ENCODE peak calls at places on chromosomes 7 and 10, in ten cellular contexts. N is K562, D is body of pancreas, F is IMR-90, Y is prostate gland, A is heart left ventricle, P is NB4, R is stomach, S is sigmoid colon, L is Peyer's patch. J is an unnamed sample.

GRCh38 chr10:111109506-111110242 is 32.8 kb downstream of the ADRA2A start:
- DNase-seq in N (no peak), D (no peak), F (no peak), Y (no peak), A (no peak), P (no peak), R (peak), S (no peak), L (peak), J (no peak)

GRCh38 chr10:50398383-50398782 is 147.1 kb upstream of the ASAH2 start:
- DNase-seq in N (no peak), D (no peak), F (peak), Y (no peak), A (no peak), P (no peak), R (no peak), S (no peak), L (no peak), J (no peak)

GRCh38 chr10:77686096-77686495 is 48.5 kb upstream of the KCNMA1 start:
- DNase-seq in N (no peak), D (no peak), F (no peak), Y (no peak), A (no peak), P (no peak), R (no peak), S (no peak), L (no peak), J (no peak)

GRCh38 chr10:131901181-131901829 is 497 bp downstream of the PPP2R2D start:
- DNase-seq in N (peak), D (peak), F (peak), Y (peak), A (peak), P (peak), R (peak), S (peak), L (peak), J (peak)

GRCh38 chr7:85765698-85766298 is 578.9 kb upstream of the SEMA3D start:
- DNase-seq in N (no peak), D (no peak), F (no peak), Y (no peak), A (no peak), P (no peak), R (no peak), S (no peak), L (peak), J (no peak)

GRCh38 chr7:124202546-124202945 is 169.7 kb upstream of the TMEM229A start:
- DNase-seq in N (no peak), D (no peak), F (no peak), Y (no peak), A (no peak), P (no peak), R (no peak), S (no peak), L (no peak), J (no peak)

GRCh38 chr7:24580283-24580946 is 7.2 kb downstream of the PALS2 start:
- DNase-seq in N (no peak), D (no peak), F (peak), Y (peak), A (no peak), P (no peak), R (no peak), S (no peak), L (no peak), J (no peak)

GRCh38 chr10:12389154-12389734 is 39.9 kb downstream of the CAMK1D start:
- DNase-seq in N (no peak), D (peak), F (no peak), Y (peak), A (peak), P (no peak), R (peak), S (no peak), L (no peak), J (peak)

GRCh38 chr10:101451589-101452190 is 97.7 kb downstream of the BTRC start:
- DNase-seq in N (no peak), D (no peak), F (no peak), Y (no peak), A (no peak), P (no peak), R (no peak), S (no peak), L (no peak), J (no peak)

GRCh38 chr10:123868058-123868995 is 23.3 kb downstream of the CPXM2 start:
- DNase-seq in N (no peak), D (no peak), F (no peak), Y (no peak), A (no peak), P (no peak), R (no peak), S (no peak), L (peak), J (no peak)

GRCh38 chr7:84271550-84271949 is 77.0 kb upstream of the SEMA3A start:
- DNase-seq in N (no peak), D (no peak), F (peak), Y (no peak), A (no peak), P (peak), R (no peak), S (no peak), L (no peak), J (no peak)

GRCh38 chr7:77456711-77457110 is 40.6 kb upstream of the GSAP start:
- DNase-seq in N (no peak), D (no peak), F (peak), Y (no peak), A (no peak), P (no peak), R (no peak), S (no peak), L (no peak), J (no peak)
- TF ChIP-seq POLR2A in N (no peak), D (no peak), F (no peak), Y (no peak), A (no peak), P (no peak), R (no peak), S (no peak), L (no peak), J (no peak)

GRCh38 chr10:52313350-52314006 is 603 bp upstream of the DKK1 start:
- DNase-seq in N (no peak), D (no peak), F (peak), Y (no peak), A (no peak), P (no peak), R (no peak), S (no peak), L (peak), J (no peak)

GRCh38 chr10:52312999-52313349 is 1.1 kb upstream of the DKK1 start:
- DNase-seq in N (no peak), D (no peak), F (peak), Y (no peak), A (no peak), P (no peak), R (no peak), S (no peak), L (no peak), J (no peak)

GRCh38 chr10:52314007-52314821 is at the start of gene DKK1:
- DNase-seq in N (peak), D (peak), F (peak), Y (peak), A (peak), P (no peak), R (peak), S (peak), L (peak), J (peak)

GRCh38 chr10:52308251-52309031 is 5.6 kb upstream of the DKK1 start:
- DNase-seq in N (peak), D (peak), F (peak), Y (peak), A (peak), P (peak), R (peak), S (peak), L (peak), J (peak)
- TF ChIP-seq POLR2A in N (no peak), D (no peak), F (peak), Y (no peak), A (no peak), P (no peak), R (no peak), S (no peak), L (no peak), J (no peak)

GRCh38 chr10:46001187-46001756 is 29.0 kb downstream of the TIMM23 start:
- DNase-seq in N (peak), D (no peak), F (no peak), Y (no peak), A (no peak), P (no peak), R (no peak), S (no peak), L (no peak), J (peak)

GRCh38 chr10:46002916-46003693 is 27.3 kb downstream of the NCOA4 start:
- DNase-seq in N (no peak), D (no peak), F (peak), Y (no peak), A (no peak), P (no peak), R (no peak), S (no peak), L (no peak), J (no peak)

GRCh38 chr10:45997994-45998763 is 25.9 kb downstream of the TIMM23 start:
- DNase-seq in N (no peak), D (no peak), F (no peak), Y (no peak), A (no peak), P (no peak), R (no peak), S (no peak), L (no peak), J (no peak)

DNA sequence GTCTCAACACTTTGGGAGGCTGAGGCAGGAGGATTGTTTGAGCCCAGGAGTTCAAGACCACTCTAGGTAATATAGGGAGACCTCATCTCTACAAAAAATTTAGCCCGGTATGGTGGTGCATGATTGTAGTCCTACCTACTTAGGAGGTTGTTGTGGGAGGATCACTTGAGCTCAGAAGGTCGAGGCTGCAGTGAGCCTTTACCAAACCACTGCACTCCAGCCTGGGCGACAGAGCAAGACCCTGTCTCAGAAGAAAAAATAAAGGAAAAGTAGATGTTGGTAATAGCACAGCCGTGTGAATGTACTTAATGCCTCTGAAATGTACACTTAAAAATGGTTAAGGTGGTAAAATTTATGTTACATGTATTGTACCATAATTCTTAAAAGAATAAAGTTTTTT is 25.3 kb downstream of the TIMM23 start:
- DNase-seq in N (no peak), D (no peak), F (no peak), Y (no peak), A (no peak), P (no peak), R (no peak), S (no peak), L (no peak), J (no peak)
- TF ChIP-seq POLR2A in N (no peak), D (no peak), F (no peak), Y (no peak), A (no peak), P (no peak), R (no peak), S (no peak), L (no peak), J (no peak)

GRCh38 chr7:27174077-27175004 is at the start of gene HOXA10:
- DNase-seq in N (no peak), D (peak), F (no peak), Y (peak), A (no peak), P (peak), R (peak), S (peak), L (peak), J (no peak)
- TF ChIP-seq POLR2A in N (no peak), D (no peak), F (no peak), Y (peak), A (no peak), P (peak), R (no peak), S (peak), L (peak), J (no peak)

DNA sequence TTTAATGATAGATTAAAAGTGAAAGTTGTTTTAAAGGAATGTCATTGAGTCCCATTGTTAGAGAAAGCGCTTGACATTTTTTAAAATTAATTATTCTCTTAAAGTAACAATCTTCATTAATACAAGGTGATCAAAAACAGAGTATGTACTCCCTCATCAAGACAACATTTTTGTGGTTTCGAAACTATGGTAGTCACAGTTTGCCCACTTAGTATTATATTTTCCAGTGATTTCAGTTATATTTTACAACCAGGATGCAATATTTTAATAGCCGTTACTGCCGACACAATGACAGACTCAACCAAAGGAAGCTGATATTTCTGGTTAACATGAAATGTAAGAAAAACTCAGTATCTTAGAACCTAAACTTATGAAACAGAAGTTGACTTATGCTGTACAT is 31.3 kb downstream of the MKX start:
- DNase-seq in N (no peak), D (no peak), F (no peak), Y (no peak), A (no peak), P (no peak), R (no peak), S (no peak), L (no peak), J (no peak)
- TF ChIP-seq POLR2A in N (no peak), D (no peak), F (no peak), Y (no peak), A (no peak), P (no peak), R (no peak), S (no peak), L (no peak), J (no peak)